ENCODE peak calls at places on chromosomes 16 and 17, in ten cellular contexts. One of them, this sample, is unnamed.

GRCh38 chr16:12257926-12258561 is 281.5 kb downstream of the SNX29 start:
- DNase-seq in ecto neural progenitor cell: no peak
- DNase-seq in ELR: peak; percentile 4
- DNase-seq in fibroblast of lung: no peak
- DNase-seq in GM04504: no peak
- DNase-seq in nucleus accumbens: peak; percentile 13
- DNase-seq in NCI-H1105 treated with DMSO at 0.1 percent for 48 hours: peak; percentile 24
- DNase-seq in HEK293T: no peak
- DNase-seq in HL-60: no peak
- DNase-seq in activated CD8-positive, alpha-beta T cell treated with anti-CD3 and anti-CD28 coated beads for 36 hours: no peak
- DNase-seq in this sample: no peak

GRCh38 chr17:63494300-63494928 is 17.6 kb downstream of the ACE start:
- DNase-seq in HEK293T: no peak
- DNase-seq in activated CD8-positive, alpha-beta T cell treated with anti-CD3 and anti-CD28 coated beads for 36 hours: no peak
- DNase-seq in fibroblast of lung: no peak
- DNase-seq in NCI-H1105 treated with DMSO at 0.1 percent for 48 hours: no peak
- DNase-seq in GM04504: no peak
- DNase-seq in ELR: no peak
- DNase-seq in nucleus accumbens: no peak
- DNase-seq in ecto neural progenitor cell: no peak
- DNase-seq in HL-60: no peak
- DNase-seq in this sample: no peak

GRCh38 chr17:16418684-16419066 is 3.3 kb downstream of the TRPV2 start:
- DNase-seq in fibroblast of lung: no peak
- DNase-seq in activated CD8-positive, alpha-beta T cell treated with anti-CD3 and anti-CD28 coated beads for 36 hours: peak; percentile 52
- DNase-seq in HEK293T: no peak
- DNase-seq in HL-60: no peak
- DNase-seq in ELR: peak; percentile 33
- DNase-seq in nucleus accumbens: no peak
- DNase-seq in NCI-H1105 treated with DMSO at 0.1 percent for 48 hours: no peak
- DNase-seq in GM04504: no peak
- DNase-seq in ecto neural progenitor cell: no peak
- DNase-seq in this sample: no peak

GRCh38 chr17:73813201-73813600 is 169.0 kb upstream of the SDK2 start:
- DNase-seq in HL-60: no peak
- DNase-seq in ecto neural progenitor cell: no peak
- DNase-seq in nucleus accumbens: no peak
- DNase-seq in ELR: no peak
- DNase-seq in fibroblast of lung: no peak
- DNase-seq in NCI-H1105 treated with DMSO at 0.1 percent for 48 hours: no peak
- DNase-seq in activated CD8-positive, alpha-beta T cell treated with anti-CD3 and anti-CD28 coated beads for 36 hours: no peak
- DNase-seq in HEK293T: no peak
- DNase-seq in GM04504: no peak
- DNase-seq in this sample: no peak

GRCh38 chr17:77117415-77117814 is 23.4 kb upstream of the SEC14L1 start:
- DNase-seq in NCI-H1105 treated with DMSO at 0.1 percent for 48 hours: no peak
- DNase-seq in fibroblast of lung: peak; percentile 38
- DNase-seq in HL-60: no peak
- DNase-seq in ecto neural progenitor cell: no peak
- DNase-seq in HEK293T: no peak
- DNase-seq in ELR: no peak
- DNase-seq in activated CD8-positive, alpha-beta T cell treated with anti-CD3 and anti-CD28 coated beads for 36 hours: no peak
- DNase-seq in nucleus accumbens: no peak
- DNase-seq in GM04504: no peak
- DNase-seq in this sample: no peak

GRCh38 chr17:38727661-38728220 is 2.4 kb upstream of the CISD3 start:
- DNase-seq in HEK293T: no peak
- DNase-seq in ELR: no peak
- DNase-seq in HL-60: no peak
- DNase-seq in fibroblast of lung: no peak
- DNase-seq in nucleus accumbens: no peak
- DNase-seq in activated CD8-positive, alpha-beta T cell treated with anti-CD3 and anti-CD28 coated beads for 36 hours: peak; percentile 97
- DNase-seq in ecto neural progenitor cell: no peak
- DNase-seq in NCI-H1105 treated with DMSO at 0.1 percent for 48 hours: no peak
- DNase-seq in GM04504: no peak
- DNase-seq in this sample: no peak

GRCh38 chr16:11669380-11670146 is 1.3 kb downstream of the SNN start:
- DNase-seq in NCI-H1105 treated with DMSO at 0.1 percent for 48 hours: no peak
- DNase-seq in fibroblast of lung: peak; percentile 42
- DNase-seq in nucleus accumbens: peak; percentile 44
- DNase-seq in HEK293T: no peak
- DNase-seq in ecto neural progenitor cell: no peak
- DNase-seq in GM04504: no peak
- DNase-seq in ELR: peak; percentile 45
- DNase-seq in activated CD8-positive, alpha-beta T cell treated with anti-CD3 and anti-CD28 coated beads for 36 hours: peak; percentile 18
- DNase-seq in HL-60: peak; percentile 41
- DNase-seq in this sample: no peak

GRCh38 chr17:74262601-74263000 is 11.4 kb upstream of the DNAI2 start:
- DNase-seq in ELR: no peak
- DNase-seq in activated CD8-positive, alpha-beta T cell treated with anti-CD3 and anti-CD28 coated beads for 36 hours: no peak
- DNase-seq in fibroblast of lung: no peak
- DNase-seq in HEK293T: no peak
- DNase-seq in GM04504: no peak
- DNase-seq in HL-60: no peak
- DNase-seq in ecto neural progenitor cell: no peak
- DNase-seq in NCI-H1105 treated with DMSO at 0.1 percent for 48 hours: no peak
- DNase-seq in nucleus accumbens: no peak
- DNase-seq in this sample: no peak

GRCh38 chr16:64440421-64440831 is 681.4 kb downstream of the CDH11 start:
- DNase-seq in NCI-H1105 treated with DMSO at 0.1 percent for 48 hours: no peak
- DNase-seq in ecto neural progenitor cell: no peak
- DNase-seq in fibroblast of lung: peak; percentile 98
- DNase-seq in nucleus accumbens: no peak
- DNase-seq in HL-60: no peak
- DNase-seq in HEK293T: no peak
- DNase-seq in GM04504: peak; percentile 96
- DNase-seq in ELR: peak; percentile 84
- DNase-seq in activated CD8-positive, alpha-beta T cell treated with anti-CD3 and anti-CD28 coated beads for 36 hours: no peak
- DNase-seq in this sample: peak; percentile 90

GRCh38 chr16:56606071-56606687 is 2.2 kb upstream of the MT2A start:
- DNase-seq in HEK293T: no peak
- DNase-seq in GM04504: no peak
- DNase-seq in fibroblast of lung: no peak
- DNase-seq in HL-60: no peak
- DNase-seq in NCI-H1105 treated with DMSO at 0.1 percent for 48 hours: no peak
- DNase-seq in ecto neural progenitor cell: no peak
- DNase-seq in activated CD8-positive, alpha-beta T cell treated with anti-CD3 and anti-CD28 coated beads for 36 hours: peak; percentile 42
- DNase-seq in nucleus accumbens: no peak
- DNase-seq in ELR: peak; percentile 93
- DNase-seq in this sample: peak; percentile 69

GRCh38 chr17:64608571-64608981 is 53.5 kb downstream of the SMURF2 start:
- DNase-seq in ELR: peak; percentile 79
- DNase-seq in nucleus accumbens: no peak
- DNase-seq in HEK293T: no peak
- DNase-seq in ecto neural progenitor cell: no peak
- DNase-seq in NCI-H1105 treated with DMSO at 0.1 percent for 48 hours: no peak
- DNase-seq in fibroblast of lung: peak; percentile 29
- DNase-seq in HL-60: no peak
- DNase-seq in activated CD8-positive, alpha-beta T cell treated with anti-CD3 and anti-CD28 coated beads for 36 hours: no peak
- DNase-seq in GM04504: no peak
- DNase-seq in this sample: no peak

GRCh38 chr16:85652431-85653221 is 36.1 kb downstream of the GINS2 start:
- DNase-seq in ecto neural progenitor cell: peak; percentile 84
- DNase-seq in ELR: peak; percentile 42
- DNase-seq in GM04504: no peak
- DNase-seq in nucleus accumbens: peak; percentile 68
- DNase-seq in HL-60: no peak
- DNase-seq in NCI-H1105 treated with DMSO at 0.1 percent for 48 hours: peak; percentile 40
- DNase-seq in HEK293T: peak; percentile 50
- DNase-seq in activated CD8-positive, alpha-beta T cell treated with anti-CD3 and anti-CD28 coated beads for 36 hours: peak; percentile 58
- DNase-seq in fibroblast of lung: peak; percentile 42
- DNase-seq in this sample: no peak

GRCh38 chr16:19601083-19601976 is 45.8 kb downstream of the VPS35L start:
- DNase-seq in ELR: peak; percentile 43
- DNase-seq in GM04504: no peak
- DNase-seq in HEK293T: peak; percentile 36
- DNase-seq in nucleus accumbens: peak; percentile 39
- DNase-seq in activated CD8-positive, alpha-beta T cell treated with anti-CD3 and anti-CD28 coated beads for 36 hours: peak; percentile 49
- DNase-seq in HL-60: no peak
- DNase-seq in fibroblast of lung: peak; percentile 59
- DNase-seq in NCI-H1105 treated with DMSO at 0.1 percent for 48 hours: peak; percentile 32
- DNase-seq in ecto neural progenitor cell: no peak
- DNase-seq in this sample: peak; percentile 15

GRCh38 chr16:67141391-67141790 is 9.4 kb downstream of the B3GNT9 start:
- DNase-seq in nucleus accumbens: no peak
- DNase-seq in activated CD8-positive, alpha-beta T cell treated with anti-CD3 and anti-CD28 coated beads for 36 hours: no peak
- DNase-seq in HEK293T: no peak
- DNase-seq in NCI-H1105 treated with DMSO at 0.1 percent for 48 hours: no peak
- DNase-seq in ELR: no peak
- DNase-seq in GM04504: no peak
- DNase-seq in HL-60: no peak
- DNase-seq in fibroblast of lung: no peak
- DNase-seq in ecto neural progenitor cell: no peak
- DNase-seq in this sample: no peak

GRCh38 chr16:54284319-54284930 is 2.2 kb downstream of the IRX3 start:
- DNase-seq in HEK293T: no peak
- DNase-seq in HL-60: no peak
- DNase-seq in NCI-H1105 treated with DMSO at 0.1 percent for 48 hours: peak; percentile 26
- DNase-seq in activated CD8-positive, alpha-beta T cell treated with anti-CD3 and anti-CD28 coated beads for 36 hours: no peak
- DNase-seq in nucleus accumbens: no peak
- DNase-seq in fibroblast of lung: no peak
- DNase-seq in GM04504: no peak
- DNase-seq in ELR: no peak
- DNase-seq in ecto neural progenitor cell: peak; percentile 67
- DNase-seq in this sample: no peak

GRCh38 chr17:10614536-10615155 is 42.5 kb downstream of the MYH3 start:
- DNase-seq in GM04504: peak; percentile 56
- DNase-seq in HEK293T: peak; percentile 63
- DNase-seq in ecto neural progenitor cell: peak; percentile 83
- DNase-seq in ELR: peak; percentile 63
- DNase-seq in activated CD8-positive, alpha-beta T cell treated with anti-CD3 and anti-CD28 coated beads for 36 hours: peak; percentile 54
- DNase-seq in NCI-H1105 treated with DMSO at 0.1 percent for 48 hours: peak; percentile 29
- DNase-seq in nucleus accumbens: peak; percentile 10
- DNase-seq in fibroblast of lung: peak; percentile 65
- DNase-seq in HL-60: no peak
- DNase-seq in this sample: peak; percentile 15

GRCh38 chr17:63306855-63307254 is 139.3 kb downstream of the CYB561 start:
- DNase-seq in HL-60: no peak
- DNase-seq in ecto neural progenitor cell: no peak
- DNase-seq in HEK293T: no peak
- DNase-seq in nucleus accumbens: no peak
- DNase-seq in NCI-H1105 treated with DMSO at 0.1 percent for 48 hours: no peak
- DNase-seq in GM04504: no peak
- DNase-seq in fibroblast of lung: no peak
- DNase-seq in ELR: no peak
- DNase-seq in activated CD8-positive, alpha-beta T cell treated with anti-CD3 and anti-CD28 coated beads for 36 hours: no peak
- DNase-seq in this sample: no peak

GRCh38 chr16:2983706-2984136 is 3.5 kb upstream of the PKMYT1 start:
- DNase-seq in fibroblast of lung: peak; percentile 61
- DNase-seq in HL-60: no peak
- DNase-seq in activated CD8-positive, alpha-beta T cell treated with anti-CD3 and anti-CD28 coated beads for 36 hours: peak; percentile 82
- DNase-seq in GM04504: peak; percentile 59
- DNase-seq in ecto neural progenitor cell: peak; percentile 94
- DNase-seq in ELR: peak; percentile 87
- DNase-seq in nucleus accumbens: peak; percentile 70
- DNase-seq in HEK293T: peak; percentile 91
- DNase-seq in NCI-H1105 treated with DMSO at 0.1 percent for 48 hours: peak; percentile 45
- DNase-seq in this sample: peak; percentile 77

GRCh38 chr16:854808-855410 is 54.4 kb upstream of the GNG13 start:
- DNase-seq in GM04504: no peak
- DNase-seq in HL-60: no peak
- DNase-seq in ELR: no peak
- DNase-seq in NCI-H1105 treated with DMSO at 0.1 percent for 48 hours: no peak
- DNase-seq in ecto neural progenitor cell: no peak
- DNase-seq in nucleus accumbens: no peak
- DNase-seq in fibroblast of lung: no peak
- DNase-seq in activated CD8-positive, alpha-beta T cell treated with anti-CD3 and anti-CD28 coated beads for 36 hours: no peak
- DNase-seq in HEK293T: no peak
- DNase-seq in this sample: no peak

GRCh38 chr16:4648917-4649316 is 24.3 kb downstream of the MGRN1 start:
- DNase-seq in nucleus accumbens: no peak
- DNase-seq in fibroblast of lung: no peak
- DNase-seq in NCI-H1105 treated with DMSO at 0.1 percent for 48 hours: no peak
- DNase-seq in ELR: no peak
- DNase-seq in activated CD8-positive, alpha-beta T cell treated with anti-CD3 and anti-CD28 coated beads for 36 hours: peak; percentile 38
- DNase-seq in ecto neural progenitor cell: no peak
- DNase-seq in GM04504: no peak
- DNase-seq in HEK293T: no peak
- DNase-seq in HL-60: no peak
- DNase-seq in this sample: no peak

GRCh38 chr17:82751571-82752370 is at the start of gene TBCD:
- DNase-seq in nucleus accumbens: peak; percentile 94
- DNase-seq in NCI-H1105 treated with DMSO at 0.1 percent for 48 hours: peak; percentile 77
- DNase-seq in GM04504: peak; percentile 78
- DNase-seq in fibroblast of lung: peak; percentile 90
- DNase-seq in ELR: peak; percentile 91
- DNase-seq in ecto neural progenitor cell: peak; percentile 97
- DNase-seq in HEK293T: peak; percentile 98
- DNase-seq in activated CD8-positive, alpha-beta T cell treated with anti-CD3 and anti-CD28 coated beads for 36 hours: peak; percentile 89
- DNase-seq in HL-60: peak; percentile 78
- DNase-seq in this sample: peak; percentile 84

GRCh38 chr17:82062984-82063368 is 2.6 kb downstream of the DUS1L start:
- DNase-seq in HL-60: no peak
- DNase-seq in ELR: no peak
- DNase-seq in GM04504: no peak
- DNase-seq in nucleus accumbens: no peak
- DNase-seq in fibroblast of lung: no peak
- DNase-seq in ecto neural progenitor cell: no peak
- DNase-seq in NCI-H1105 treated with DMSO at 0.1 percent for 48 hours: no peak
- DNase-seq in HEK293T: no peak
- DNase-seq in activated CD8-positive, alpha-beta T cell treated with anti-CD3 and anti-CD28 coated beads for 36 hours: no peak
- DNase-seq in this sample: no peak

GRCh38 chr16:30957456-30958163 is at the start of gene SETD1A:
- DNase-seq in NCI-H1105 treated with DMSO at 0.1 percent for 48 hours: peak; percentile 88
- DNase-seq in HL-60: peak; percentile 91
- DNase-seq in GM04504: peak; percentile 90
- DNase-seq in HEK293T: peak; percentile 99
- DNase-seq in nucleus accumbens: peak; percentile 94
- DNase-seq in ELR: peak; percentile 98
- DNase-seq in activated CD8-positive, alpha-beta T cell treated with anti-CD3 and anti-CD28 coated beads for 36 hours: peak; percentile 98
- DNase-seq in ecto neural progenitor cell: peak; percentile 98
- DNase-seq in fibroblast of lung: peak; percentile 98
- DNase-seq in this sample: peak; percentile 94

GRCh38 chr17:79986441-79987186 is 49.1 kb downstream of the TBC1D16 start:
- DNase-seq in GM04504: no peak
- DNase-seq in activated CD8-positive, alpha-beta T cell treated with anti-CD3 and anti-CD28 coated beads for 36 hours: no peak
- DNase-seq in NCI-H1105 treated with DMSO at 0.1 percent for 48 hours: no peak
- DNase-seq in fibroblast of lung: peak; percentile 88
- DNase-seq in ecto neural progenitor cell: no peak
- DNase-seq in nucleus accumbens: no peak
- DNase-seq in HEK293T: no peak
- DNase-seq in ELR: no peak
- DNase-seq in HL-60: no peak
- DNase-seq in this sample: no peak

GRCh38 chr17:39618252-39618913 is 8.4 kb upstream of the PPP1R1B start:
- DNase-seq in HEK293T: no peak
- DNase-seq in GM04504: no peak
- DNase-seq in HL-60: no peak
- DNase-seq in fibroblast of lung: no peak
- DNase-seq in ecto neural progenitor cell: no peak
- DNase-seq in activated CD8-positive, alpha-beta T cell treated with anti-CD3 and anti-CD28 coated beads for 36 hours: no peak
- DNase-seq in NCI-H1105 treated with DMSO at 0.1 percent for 48 hours: peak; percentile 45
- DNase-seq in nucleus accumbens: no peak
- DNase-seq in ELR: peak; percentile 31
- DNase-seq in this sample: no peak

GRCh38 chr17:77190561-77190960 is 49.8 kb downstream of the SEC14L1 start:
- DNase-seq in activated CD8-positive, alpha-beta T cell treated with anti-CD3 and anti-CD28 coated beads for 36 hours: no peak
- DNase-seq in HEK293T: no peak
- DNase-seq in NCI-H1105 treated with DMSO at 0.1 percent for 48 hours: no peak
- DNase-seq in HL-60: no peak
- DNase-seq in GM04504: no peak
- DNase-seq in nucleus accumbens: no peak
- DNase-seq in ELR: no peak
- DNase-seq in fibroblast of lung: no peak
- DNase-seq in ecto neural progenitor cell: no peak
- DNase-seq in this sample: no peak

GRCh38 chr17:27475070-27475673 is 18.9 kb downstream of the KSR1 start:
- DNase-seq in NCI-H1105 treated with DMSO at 0.1 percent for 48 hours: no peak
- DNase-seq in HEK293T: no peak
- DNase-seq in fibroblast of lung: no peak
- DNase-seq in ecto neural progenitor cell: no peak
- DNase-seq in activated CD8-positive, alpha-beta T cell treated with anti-CD3 and anti-CD28 coated beads for 36 hours: peak; percentile 77
- DNase-seq in nucleus accumbens: no peak
- DNase-seq in HL-60: no peak
- DNase-seq in ELR: no peak
- DNase-seq in GM04504: no peak
- DNase-seq in this sample: no peak

GRCh38 chr17:17837380-17837821 is 615 bp upstream of the SREBF1 start:
- DNase-seq in GM04504: peak; percentile 83
- DNase-seq in activated CD8-positive, alpha-beta T cell treated with anti-CD3 and anti-CD28 coated beads for 36 hours: peak; percentile 43
- DNase-seq in fibroblast of lung: peak; percentile 85
- DNase-seq in NCI-H1105 treated with DMSO at 0.1 percent for 48 hours: no peak
- DNase-seq in ELR: peak; percentile 74
- DNase-seq in ecto neural progenitor cell: no peak
- DNase-seq in HEK293T: no peak
- DNase-seq in nucleus accumbens: no peak
- DNase-seq in HL-60: no peak
- DNase-seq in this sample: peak; percentile 85